ENCODE peak calls at places on chromosome 6, in seven cellular contexts. L is SK-N-SH, M is GM23338, K is transverse colon, T is Panc1, G is HL-60, N is breast epithelium. V is an unnamed sample.
A peak's percentile ranks its signal among the peaks of the same experiment; 100 is the strongest.

GRCh38 chr6:143426025-143426424 is 24.5 kb downstream of the ADAT2 start:
- DNase-seq in L (no peak), M (no peak), K (no peak), T (no peak), G (no peak), N (no peak), V (no peak)

GRCh38 chr6:28597924-28598323 is 72.2 kb downstream of the GPX5 start:
- DNase-seq in L (peak; percentile 44), M (peak; percentile 66), K (no peak), T (peak; percentile 45), G (no peak), N (no peak), V (no peak)

GRCh38 chr6:41071923-41072835 is at the start of gene OARD1:
- DNase-seq in L (peak; percentile 90), M (peak; percentile 98), K (peak; percentile 99), T (peak; percentile 98), G (peak; percentile 83), N (peak; percentile 99), V (peak; percentile 99)

GRCh38 chr6:113291751-113292445 is 565.2 kb upstream of the MARCKS start:
- DNase-seq in L (no peak), M (no peak), K (no peak), T (no peak), G (no peak), N (no peak), V (no peak)

GRCh38 chr6:139588076-139588639 is 213.7 kb upstream of the CITED2 start:
- DNase-seq in L (no peak), M (no peak), K (peak; percentile 71), T (no peak), G (no peak), N (no peak), V (peak; percentile 84)

GRCh38 chr6:111918825-111919224 is 45.6 kb upstream of the FYN start:
- DNase-seq in L (no peak), M (no peak), K (no peak), T (no peak), G (no peak), N (no peak), V (no peak)

GRCh38 chr6:84976516-84977420 is 212.4 kb upstream of the TBX18 start:
- DNase-seq in L (no peak), M (no peak), K (no peak), T (no peak), G (no peak), N (no peak), V (no peak)

GRCh38 chr6:163252132-163252729 is 162.3 kb upstream of the QKI start:
- DNase-seq in L (no peak), M (no peak), K (no peak), T (no peak), G (no peak), N (no peak), V (no peak)

GRCh38 chr6:88135578-88136114 is 30.5 kb downstream of the CNR1 start:
- DNase-seq in L (no peak), M (no peak), K (no peak), T (no peak), G (no peak), N (no peak), V (no peak)

GRCh38 chr6:166027761-166028160 is 139.9 kb downstream of the TBXT start:
- DNase-seq in L (no peak), M (no peak), K (no peak), T (no peak), G (no peak), N (no peak), V (no peak)

GRCh38 chr6:120951258-120951657 is 383.0 kb downstream of the TBC1D32 start:
- DNase-seq in L (no peak), M (no peak), K (no peak), T (no peak), G (no peak), N (no peak), V (no peak)

GRCh38 chr6:42104807-42105713 is 37.4 kb downstream of the C6orf132 start:
- DNase-seq in L (no peak), M (peak; percentile 72), K (no peak), T (no peak), G (no peak), N (no peak), V (no peak)

GRCh38 chr6:153702671-153703070 is 336.4 kb upstream of the OPRM1 start:
- DNase-seq in L (no peak), M (no peak), K (no peak), T (no peak), G (no peak), N (no peak), V (no peak)

GRCh38 chr6:142624978-142625715 is 319.8 kb downstream of the HIVEP2 start:
- DNase-seq in L (no peak), M (no peak), K (no peak), T (no peak), G (no peak), N (no peak), V (no peak)

GRCh38 chr6:109515781-109516409 is 32.9 kb upstream of the ZBTB24 start:
- DNase-seq in L (no peak), M (no peak), K (no peak), T (no peak), G (no peak), N (no peak), V (no peak)

GRCh38 chr6:54846243-54846856 is at the start of gene FAM83B:
- DNase-seq in L (no peak), M (peak; percentile 82), K (peak; percentile 87), T (no peak), G (no peak), N (peak; percentile 82), V (peak; percentile 77)

GRCh38 chr6:83226517-83226916 is 33.4 kb downstream of the RWDD2A start:
- DNase-seq in L (no peak), M (no peak), K (no peak), T (no peak), G (no peak), N (no peak), V (no peak)

GRCh38 chr6:37611516-37611915 is 86.2 kb downstream of the MDGA1 start:
- DNase-seq in L (no peak), M (no peak), K (no peak), T (no peak), G (no peak), N (no peak), V (no peak)

GRCh38 chr6:37612475-37612874 is 85.2 kb downstream of the MDGA1 start:
- DNase-seq in L (no peak), M (no peak), K (no peak), T (no peak), G (no peak), N (no peak), V (no peak)

GRCh38 chr6:37603284-37603683 is 94.4 kb downstream of the MDGA1 start:
- DNase-seq in L (no peak), M (no peak), K (no peak), T (no peak), G (no peak), N (no peak), V (no peak)

GRCh38 chr6:37608587-37608986 is 89.1 kb downstream of the MDGA1 start:
- DNase-seq in L (no peak), M (no peak), K (no peak), T (no peak), G (no peak), N (no peak), V (no peak)

GRCh38 chr6:37607949-37608348 is 89.7 kb downstream of the MDGA1 start:
- DNase-seq in L (peak; percentile 46), M (peak; percentile 77), K (no peak), T (no peak), G (no peak), N (no peak), V (no peak)
- TF ChIP-seq CTCF in L (peak; percentile 68), M (peak; percentile 70), K (no peak), T (no peak), G (no peak), N (no peak), V (no peak)

GRCh38 chr6:43717389-43717788 is 29.8 kb upstream of the MRPS18A start:
- DNase-seq in L (no peak), M (no peak), K (no peak), T (no peak), G (no peak), N (no peak), V (no peak)
- H3K27ac ChIP-seq in L (no peak overlapping the region), M (no peak overlapping the region), K (no peak overlapping the region), T (no peak overlapping the region), G (no peak overlapping the region), N (no peak overlapping the region), V (no peak overlapping the region)

DNA sequence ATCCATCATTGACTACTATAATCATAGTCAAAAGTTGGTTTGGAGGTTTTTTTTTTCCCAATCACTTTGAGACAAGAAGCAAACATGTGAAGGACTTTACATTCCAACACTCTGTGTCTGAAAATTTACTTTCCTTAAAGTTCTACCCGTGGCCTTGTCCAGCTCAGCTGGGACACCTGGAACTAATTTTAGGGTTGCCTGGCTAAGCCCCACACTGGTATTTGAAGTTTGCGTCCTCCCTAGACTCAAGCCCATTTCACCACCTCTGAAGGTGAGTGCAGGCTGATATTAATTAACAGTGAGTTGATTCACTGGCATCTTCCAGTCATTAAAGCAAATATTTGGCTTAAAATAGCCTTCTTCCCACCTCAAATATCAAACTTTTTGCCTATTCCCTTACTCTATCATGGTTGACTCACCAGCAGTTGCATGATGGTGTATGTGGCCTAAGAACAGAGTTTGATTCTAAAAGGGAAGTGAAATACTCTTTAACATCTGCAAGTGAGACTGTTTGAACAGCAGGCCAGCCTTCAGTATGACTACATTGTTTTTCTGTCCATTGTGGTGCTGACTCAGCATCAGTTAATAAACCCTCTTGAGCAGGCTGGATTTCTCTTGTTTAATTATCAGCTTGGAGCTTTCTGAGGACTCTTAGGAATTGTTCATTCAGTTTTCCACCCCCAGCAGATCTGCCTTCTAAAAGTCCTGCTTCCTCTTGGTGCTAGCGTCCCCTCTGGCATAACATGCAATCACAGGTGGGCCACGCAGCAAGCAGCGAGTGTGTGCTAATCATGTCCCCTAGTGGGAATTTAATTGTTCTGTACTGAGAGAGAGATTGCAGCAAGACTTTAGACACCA is 1.8 kb upstream of the PRDM1 start:
- DNase-seq in L (no peak), M (peak; percentile 84), K (peak; percentile 52), T (no peak), G (peak; percentile 87), N (no peak), V (no peak)
- TF ChIP-seq POLR2AphosphoS5 in L (no peak), M (no peak), K (peak; percentile 29), T (no peak), G (peak; percentile 39), N (peak; percentile 55), V (no peak)

GRCh38 chr6:160071805-160072687 is 49.6 kb upstream of the SLC22A1 start:
- DNase-seq in L (no peak), M (peak; percentile 33), K (no peak), T (no peak), G (no peak), N (no peak), V (no peak)
- TF ChIP-seq CTCF in L (peak; percentile 20), M (no peak), K (no peak), T (no peak), G (peak; percentile 3), N (no peak), V (no peak)

GRCh38 chr6:150069707-150070106 is 786 bp upstream of the ULBP3 start:
- DNase-seq in L (no peak), M (no peak), K (peak; percentile 41), T (no peak), G (no peak), N (no peak), V (peak; percentile 54)
- H3K27ac ChIP-seq in L (no peak overlapping the region), M (no peak overlapping the region), K (peak overlapping the region; percentile 81), T (no peak overlapping the region), G (no peak overlapping the region), N (peak overlapping the region; percentile 65), V (peak overlapping the region; percentile 88)